ENCODE peak calls at places on chromosomes 2 and 18, in four cellular contexts. I, Y, C and H are unnamed samples.

GRCh38 chr2:233124449-233125080 is 64.4 kb downstream of the INPP5D start:
- DNase-seq in I (no peak), Y (no peak), C (no peak), H (no peak)

GRCh38 chr2:112877423-112877822 is 33.5 kb upstream of the IL37 start:
- DNase-seq in Y (no peak), C (no peak), I (peak; percentile 41), H (peak; percentile 26)

GRCh38 chr2:193103064-193103463 is 908.3 kb upstream of the TMEFF2 start:
- DNase-seq in Y (no peak), I (no peak), C (no peak), H (no peak)

GRCh38 chr2:163266772-163267171 is 428.2 kb upstream of the KCNH7 start:
- DNase-seq in C (no peak), Y (no peak), I (peak; percentile 81), H (peak; percentile 1)

GRCh38 chr2:234204480-234204879 is 154.0 kb downstream of the SPP2 start:
- DNase-seq in Y (no peak), C (no peak), I (peak; percentile 49), H (no peak)

GRCh38 chr18:59690216-59691045 is 6.8 kb downstream of the CCBE1 start:
- DNase-seq in Y (no peak), C (no peak), I (no peak), H (no peak)

GRCh38 chr2:127293386-127293757 is 572 bp downstream of the ERCC3 start:
- DNase-seq in Y (no peak), I (no peak), C (no peak), H (peak; percentile 20)

GRCh38 chr2:233915133-233915532 is 2.0 kb upstream of the TRPM8 start:
- DNase-seq in Y (no peak), C (no peak), I (peak; percentile 3), H (no peak)

GRCh38 chr2:69693472-69694450 is 48.2 kb upstream of the ANXA4 start:
- DNase-seq in I (no peak), Y (no peak), C (no peak), H (no peak)

GRCh38 chr2:58072102-58072501 is 25.5 kb downstream of the VRK2 start:
- DNase-seq in I (no peak), C (no peak), Y (no peak), H (no peak)

GRCh38 chr2:134988994-134989605 is 58.1 kb downstream of the MAP3K19 start:
- DNase-seq in I (peak; percentile 50), Y (no peak), C (no peak), H (no peak)

GRCh38 chr18:10530852-10531251 is 5.0 kb downstream of the NAPG start:
- DNase-seq in Y (no peak), C (no peak), I (no peak), H (no peak)

GRCh38 chr18:79911009-79911870 is 40.2 kb downstream of the SLC66A2 start:
- DNase-seq in I (no peak), C (peak; percentile 54), Y (peak; percentile 92), H (no peak)

GRCh38 chr2:160205511-160205910 is 5.4 kb upstream of the ITGB6 start:
- DNase-seq in Y (no peak), I (peak; percentile 97), C (no peak), H (peak; percentile 97)

GRCh38 chr2:83596592-83597339 is 862.3 kb downstream of the SUCLG1 start:
- DNase-seq in I (no peak), C (no peak), Y (no peak), H (no peak)

DNA sequence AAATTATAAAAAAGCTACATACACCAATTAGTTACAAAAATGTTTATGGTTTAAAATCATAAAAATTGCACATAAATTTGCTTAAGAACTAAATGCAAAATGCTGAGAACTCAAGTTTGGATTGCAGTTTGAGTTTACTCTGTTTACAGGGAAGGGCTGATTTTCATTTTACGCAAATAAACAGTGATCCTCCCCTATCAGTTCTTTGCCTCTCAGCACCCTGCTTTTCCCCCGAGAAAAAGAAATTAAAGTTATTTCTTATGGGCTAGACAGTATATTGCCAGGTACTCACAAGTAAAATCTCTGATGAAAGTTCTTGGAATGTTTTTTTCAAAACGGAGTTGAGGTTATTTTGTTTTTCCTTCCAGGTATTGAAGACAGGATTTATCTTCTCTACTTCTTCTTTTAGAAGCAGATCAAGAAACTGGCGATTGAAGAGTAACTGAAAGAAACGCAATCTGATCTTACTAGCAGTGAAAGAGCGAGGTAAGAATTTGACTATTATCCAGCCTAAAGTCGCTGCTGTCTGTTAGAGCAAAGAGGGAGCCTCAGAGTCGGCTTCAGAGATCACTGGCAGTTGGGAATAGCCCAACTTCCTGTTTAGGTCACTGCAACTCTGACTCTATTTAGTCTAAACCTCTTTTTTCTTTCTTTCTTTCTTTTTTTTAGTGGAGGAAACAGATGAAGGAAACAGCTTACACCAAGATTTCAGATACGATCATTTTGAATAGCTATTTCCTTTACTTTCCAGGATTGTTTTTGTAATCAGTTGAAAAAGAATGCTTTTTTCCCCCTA is at the start of gene TFPI:
- DNase-seq in Y (no peak), C (no peak), I (peak; percentile 78), H (peak; percentile 53)
- H3K4me3 ChIP-seq in Y (peak within 1 kb of the TSS; percentile 54), C (peak within 1 kb of the TSS; percentile 55), I (peak within 1 kb of the TSS; percentile 92), H (peak within 1 kb of the TSS; percentile 67)

DNA sequence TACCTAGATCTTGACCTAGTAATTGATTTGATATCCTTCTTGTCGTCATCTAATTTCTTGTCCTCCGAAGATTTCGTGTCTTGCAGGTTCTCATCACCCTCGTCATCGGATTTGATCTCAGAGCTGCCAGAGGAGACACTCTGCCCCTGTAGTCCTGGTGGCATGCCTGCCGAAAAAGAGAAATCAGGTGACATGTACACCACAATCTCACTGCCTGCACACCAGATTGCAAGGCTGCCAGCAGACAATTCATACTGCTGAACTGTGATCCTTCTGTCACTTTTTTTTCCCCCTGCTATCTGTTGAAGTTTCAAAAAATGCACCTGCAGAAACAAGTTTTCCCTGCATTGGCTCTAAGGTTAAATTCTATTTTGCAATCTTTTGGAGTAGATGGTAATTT is 273.2 kb upstream of the CCDC68 start:
- DNase-seq in Y (no peak), I (no peak), C (no peak), H (no peak)
- H3K36me3 ChIP-seq in Y (peaks cover 54% of the 10 kb centered on the region), I (peaks cover 15% of the 10 kb centered on the region), C (peaks cover 70% of the 10 kb centered on the region), H (peaks cover 2% of the 10 kb centered on the region)

DNA sequence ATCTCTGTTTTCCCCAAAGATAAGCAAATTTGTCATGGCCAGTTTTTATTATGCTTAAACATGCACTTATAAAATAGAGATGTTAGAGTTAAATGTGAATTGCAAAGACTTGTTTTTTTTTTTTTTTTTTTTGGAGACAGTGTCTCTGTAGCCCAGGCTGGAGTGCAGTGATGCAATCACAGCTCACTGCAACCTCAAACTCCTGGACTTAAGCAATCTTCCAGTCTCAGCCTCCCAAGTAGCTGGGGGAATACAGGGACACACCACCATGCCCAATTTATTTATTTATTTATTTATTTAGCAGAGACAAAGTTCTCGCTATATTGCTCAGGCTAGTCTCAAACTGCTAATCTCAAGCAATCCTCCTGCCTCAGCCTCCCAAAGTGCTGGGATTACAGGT is 15.1 kb downstream of the PHOSPHO2 start:
- DNase-seq in Y (no peak), C (no peak), I (no peak), H (no peak)
- H3K9me3 ChIP-seq in Y (no peaks in the 10 kb centered on the region), C (no peaks in the 10 kb centered on the region), I (no peaks in the 10 kb centered on the region), H (no peaks in the 10 kb centered on the region)

GRCh38 chr2:48439102-48439501 is 90.9 kb upstream of the STON1 start:
- DNase-seq in I (peak; percentile 28), Y (no peak), C (no peak), H (no peak)
- H3K4me3 ChIP-seq in I (no peak overlapping the region), Y (no peak overlapping the region), C (no peak overlapping the region), H (no peak overlapping the region)

DNA sequence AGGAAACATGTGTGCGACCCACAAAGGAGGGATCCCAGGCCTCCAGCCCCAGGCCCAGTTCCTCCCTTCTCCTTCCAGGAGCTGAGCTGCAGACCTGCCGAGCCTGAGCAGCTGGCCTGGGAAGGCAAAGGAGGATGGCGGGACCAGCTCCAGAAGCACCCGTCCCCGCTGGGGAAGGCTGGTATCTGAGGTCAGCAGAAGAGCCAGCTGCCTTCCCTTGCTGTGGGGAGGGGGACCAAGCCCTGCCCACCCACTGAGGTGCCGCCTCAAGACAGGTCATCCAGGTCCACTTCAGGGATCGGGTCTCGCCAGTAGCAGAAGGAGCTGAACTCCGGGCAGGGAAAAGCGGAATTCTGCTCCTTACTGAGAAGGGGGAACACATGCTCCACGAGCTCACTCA is 73.2 kb downstream of the EMILIN2 start:
- DNase-seq in I (no peak), Y (no peak), C (no peak), H (no peak)
- H3K36me3 ChIP-seq in I (peaks cover 61% of the 10 kb centered on the region), Y (peaks cover 66% of the 10 kb centered on the region), C (peaks cover 97% of the 10 kb centered on the region), H (peaks cover 41% of the 10 kb centered on the region)

DNA sequence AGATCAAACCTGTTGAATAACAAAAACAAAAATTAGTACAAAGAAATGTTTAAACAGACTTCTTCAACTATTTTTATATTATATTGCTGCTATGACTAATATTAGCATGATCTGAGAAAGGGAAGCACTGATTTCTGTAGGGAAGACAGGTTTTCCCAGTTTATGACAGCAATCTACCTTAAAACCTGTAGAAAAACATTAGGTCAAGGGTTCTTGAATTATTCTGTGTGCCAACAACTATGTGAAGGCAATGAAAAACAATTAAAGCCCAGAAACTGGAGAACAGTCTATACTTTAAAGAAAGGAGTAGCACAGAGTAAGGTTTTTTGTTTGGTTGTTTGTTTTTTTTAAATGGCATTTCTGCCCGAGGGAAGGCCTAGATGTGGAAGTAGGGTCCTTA is 23.3 kb downstream of the PUM2 start:
- DNase-seq in C (no peak), I (no peak), Y (no peak), H (no peak)
- H3K9me3 ChIP-seq in C (peaks cover 25% of the 10 kb centered on the region), I (no peaks in the 10 kb centered on the region), Y (no peaks in the 10 kb centered on the region), H (peaks cover 4% of the 10 kb centered on the region)

DNA sequence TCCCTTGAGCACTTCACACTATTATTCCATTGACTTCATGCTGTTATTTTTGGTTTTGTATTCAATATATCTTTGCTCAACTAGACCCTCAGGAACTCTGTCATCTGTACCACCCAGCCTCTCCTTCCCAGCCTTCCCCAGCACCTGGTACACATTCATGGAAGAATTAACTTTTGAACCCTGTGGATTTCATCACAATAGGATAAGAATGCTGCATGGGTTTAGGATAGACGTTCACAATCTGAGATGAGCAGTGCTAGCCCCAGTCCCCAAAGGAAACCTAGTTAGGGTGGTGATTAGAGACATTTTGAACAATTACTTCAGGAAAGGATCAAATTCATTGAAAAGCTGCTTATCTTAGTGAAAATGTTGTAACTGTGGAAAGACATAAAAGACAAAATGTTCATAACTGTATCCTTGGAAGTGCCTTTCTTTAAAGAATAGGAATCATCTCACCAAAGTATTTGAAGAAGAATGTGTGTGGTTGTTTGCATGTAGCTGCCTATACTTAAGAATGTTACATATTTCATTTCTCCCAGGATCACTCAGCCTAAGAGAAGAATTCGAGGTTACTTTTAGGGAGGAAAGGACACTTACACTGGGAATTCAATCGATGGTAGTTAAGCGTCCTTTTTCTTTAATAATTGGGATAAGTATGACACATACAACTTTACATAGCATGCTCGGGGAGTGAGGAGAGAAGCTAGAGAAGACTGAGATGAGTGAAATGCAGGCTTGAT is 21.8 kb upstream of the CYP1B1 start:
- DNase-seq in Y (no peak), C (no peak), I (no peak), H (no peak)
- H3K4me3 ChIP-seq in Y (peak overlapping the region; percentile 18), C (peak overlapping the region; percentile 37), I (no peak overlapping the region), H (no peak overlapping the region)

GRCh38 chr2:37224063-37224462 is 7.3 kb downstream of the CEBPZ start:
- DNase-seq in C (no peak), Y (no peak), I (no peak), H (no peak)
- H3K36me3 ChIP-seq in C (peaks cover 78% of the 10 kb centered on the region), Y (peaks cover 50% of the 10 kb centered on the region), I (peaks cover 28% of the 10 kb centered on the region), H (peaks cover 86% of the 10 kb centered on the region)

GRCh38 chr2:79585701-79586428 is 73.0 kb downstream of the CTNNA2 start:
- DNase-seq in I (peak; percentile 10), C (no peak), Y (no peak), H (peak; percentile 82)
- H3K9me3 ChIP-seq in I (peaks cover 3% of the 10 kb centered on the region), C (no peaks in the 10 kb centered on the region), Y (no peaks in the 10 kb centered on the region), H (no peaks in the 10 kb centered on the region)